ENCODE peak calls at places on chromosomes 11 and 22, in five cellular contexts. A is Calu3, N is AG10803, Z is IMR-90, I is GM12865. B is an unnamed sample.

GRCh38 chr11:79422866-79423265 is 18.0 kb downstream of the TENM4 start:
- DNase-seq in A (no peak), Z (no peak), N (no peak), I (no peak), B (no peak)

GRCh38 chr22:19645391-19645790 is 68.9 kb upstream of the SEPTIN5 start:
- DNase-seq in I (no peak), Z (no peak), N (no peak), A (no peak), B (no peak)

GRCh38 chr11:70126494-70126893 is 48.4 kb downstream of the ANO1 start:
- DNase-seq in Z (no peak), N (no peak), I (no peak), A (no peak), B (no peak)

GRCh38 chr11:45105233-45105992 is 41.0 kb upstream of the PRDM11 start:
- DNase-seq in A (peak; percentile 82), N (peak; percentile 70), Z (peak; percentile 65), I (peak; percentile 62), B (peak; percentile 65)

GRCh38 chr11:128417607-128418324 is 169.6 kb downstream of the ETS1 start:
- DNase-seq in N (peak; percentile 94), I (no peak), A (no peak), Z (peak; percentile 96), B (peak; percentile 85)

GRCh38 chr11:100719809-100720221 is 32.7 kb downstream of the ARHGAP42 start:
- DNase-seq in Z (peak; percentile 79), N (peak; percentile 89), I (no peak), A (peak; percentile 49), B (peak; percentile 78)

GRCh38 chr11:111309516-111309915 is 11.2 kb downstream of the POU2AF3 start:
- DNase-seq in N (no peak), A (no peak), Z (no peak), I (no peak), B (no peak)

GRCh38 chr22:20567371-20567847 is 60.0 kb downstream of the MED15 start:
- DNase-seq in Z (peak; percentile 66), N (peak; percentile 78), A (peak; percentile 69), I (no peak), B (peak; percentile 49)

GRCh38 chr11:96337541-96338530 is 5.2 kb downstream of the MAML2 start:
- DNase-seq in A (no peak), I (peak; percentile 65), Z (peak; percentile 60), N (peak; percentile 54), B (peak; percentile 70)

GRCh38 chr11:69658606-69659450 is 16.3 kb downstream of the LTO1 start:
- DNase-seq in Z (peak; percentile 23), N (no peak), I (no peak), A (no peak), B (no peak)

GRCh38 chr22:32534252-32535215 is 59.9 kb downstream of the FBXO7 start:
- DNase-seq in A (peak; percentile 55), N (peak; percentile 44), Z (no peak), I (no peak), B (no peak)

GRCh38 chr11:11320820-11321219 is 32.2 kb downstream of the CSNK2A3 start:
- DNase-seq in I (no peak), A (no peak), Z (no peak), N (no peak), B (no peak)

GRCh38 chr22:37270928-37271650 is 11.2 kb upstream of the CYTH4 start:
- DNase-seq in A (no peak), Z (peak; percentile 50), N (peak; percentile 28), I (no peak), B (no peak)

GRCh38 chr22:50034126-50035081 is 21.8 kb upstream of the IL17REL start:
- DNase-seq in A (no peak), N (no peak), I (peak; percentile 36), Z (no peak), B (no peak)

GRCh38 chr22:31952459-31952858 is 8.1 kb downstream of the YWHAH start:
- DNase-seq in I (no peak), A (no peak), Z (peak; percentile 93), N (peak; percentile 87), B (peak; percentile 91)

GRCh38 chr11:115463606-115464005 is 40.6 kb downstream of the CADM1 start:
- DNase-seq in I (no peak), N (no peak), A (no peak), Z (no peak), B (no peak)

GRCh38 chr11:12629601-12630313 is 44.5 kb upstream of the TEAD1 start:
- DNase-seq in Z (peak; percentile 78), A (no peak), N (peak; percentile 54), I (no peak), B (peak; percentile 75)

GRCh38 chr11:73894725-73895335 is 18.0 kb downstream of the PAAF1 start:
- DNase-seq in Z (peak; percentile 81), A (no peak), I (no peak), N (peak; percentile 43), B (no peak)

GRCh38 chr11:123475478-123475877 is 45.4 kb downstream of the GRAMD1B start:
- DNase-seq in N (peak; percentile 45), Z (peak; percentile 57), I (no peak), A (no peak), B (peak; percentile 21)
- TF ChIP-seq CTCF in N (peak; percentile 32), Z (peak; percentile 32), I (no peak), A (no peak), B (peak; percentile 11)

GRCh38 chr11:118485273-118485672 is 42.0 kb upstream of the TTC36 start:
- DNase-seq in I (no peak), A (no peak), Z (no peak), N (no peak), B (no peak)
- TF ChIP-seq CTCF in I (no peak), A (no peak), Z (no peak), N (peak; percentile 20), B (no peak)

DNA sequence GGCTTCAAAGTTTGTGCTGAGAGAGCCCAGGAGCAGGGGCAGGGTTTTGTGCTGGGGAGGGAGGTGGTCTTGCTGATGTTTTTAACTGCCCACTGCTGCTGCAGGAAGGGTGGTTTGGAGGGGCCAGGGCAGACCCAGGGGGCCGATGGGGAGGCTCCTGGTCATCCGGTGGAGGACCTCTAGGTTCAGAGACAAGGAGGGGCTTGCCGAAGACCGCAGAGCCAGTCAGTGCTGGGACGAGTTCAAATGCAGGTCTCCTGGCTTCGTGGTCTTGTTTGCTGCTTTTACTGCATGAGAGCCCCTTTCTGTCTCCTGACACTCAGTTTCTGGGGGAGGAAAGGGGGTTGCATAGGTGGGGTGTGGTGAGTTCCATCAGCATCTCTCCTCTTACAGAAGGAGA is 26.0 kb downstream of the CACNA1I start:
- DNase-seq in N (no peak), Z (no peak), A (no peak), I (no peak), B (no peak)
- TF ChIP-seq CTCF in N (no peak), Z (no peak), A (no peak), I (no peak), B (no peak)

DNA sequence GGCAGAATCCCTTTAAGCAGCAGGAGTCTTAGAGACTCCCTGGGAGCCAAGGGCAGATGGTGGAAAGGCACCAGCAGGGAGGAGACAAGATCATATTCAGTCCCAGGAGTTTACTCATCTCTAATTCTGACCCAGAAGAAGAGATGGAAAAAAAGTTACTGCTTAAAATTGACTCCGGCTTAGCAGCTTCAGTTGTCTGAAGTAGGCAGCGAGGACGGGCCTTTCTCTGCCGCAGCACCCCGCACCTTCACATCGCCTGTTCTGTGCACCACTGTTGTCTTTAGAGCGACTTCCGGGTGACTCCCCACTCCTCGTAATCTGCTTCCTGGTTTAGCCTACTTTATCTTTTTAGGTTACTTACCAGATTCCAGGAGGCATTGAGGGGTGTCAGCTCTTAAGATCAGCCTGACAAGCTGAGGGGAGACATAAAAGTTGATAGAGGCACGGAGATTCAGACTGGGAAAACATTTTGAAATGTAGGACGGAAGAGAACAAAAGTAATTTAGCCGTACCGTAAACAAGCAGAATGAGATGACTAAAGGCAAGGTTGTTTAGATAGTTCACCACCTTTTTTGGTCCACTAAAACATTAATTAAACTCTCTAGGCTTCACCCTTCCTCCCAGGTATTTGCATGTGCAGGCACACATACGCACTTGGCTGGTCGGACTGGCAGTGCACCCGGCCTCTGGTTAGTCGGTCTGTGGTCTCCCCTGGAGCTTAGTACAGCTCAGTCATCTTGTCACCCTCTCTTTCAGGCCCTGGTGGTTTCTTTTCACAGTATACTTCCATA is 74.3 kb downstream of the CECR2 start:
- DNase-seq in N (no peak), I (no peak), Z (no peak), A (no peak), B (no peak)
- TF ChIP-seq CTCF in N (no peak), I (no peak), Z (no peak), A (no peak), B (no peak)

GRCh38 chr11:93704237-93704636 is 37.1 kb downstream of the TAF1D start:
- DNase-seq in A (peak; percentile 15), Z (no peak), N (no peak), I (no peak), B (no peak)
- TF ChIP-seq CTCF in A (no peak), Z (no peak), N (no peak), I (no peak), B (peak; percentile 9)

GRCh38 chr22:27473533-27473932 is 328.0 kb downstream of the MN1 start:
- DNase-seq in I (no peak), Z (no peak), N (no peak), A (no peak), B (no peak)

GRCh38 chr22:27476318-27476717 is 325.2 kb downstream of the MN1 start:
- DNase-seq in A (no peak), Z (no peak), N (no peak), I (no peak), B (no peak)

GRCh38 chr22:27475548-27475897 is 326.0 kb downstream of the MN1 start:
- DNase-seq in N (no peak), A (no peak), Z (no peak), I (no peak), B (no peak)

GRCh38 chr22:27474112-27474571 is 327.4 kb downstream of the MN1 start:
- DNase-seq in Z (no peak), A (no peak), I (no peak), N (no peak), B (no peak)

DNA sequence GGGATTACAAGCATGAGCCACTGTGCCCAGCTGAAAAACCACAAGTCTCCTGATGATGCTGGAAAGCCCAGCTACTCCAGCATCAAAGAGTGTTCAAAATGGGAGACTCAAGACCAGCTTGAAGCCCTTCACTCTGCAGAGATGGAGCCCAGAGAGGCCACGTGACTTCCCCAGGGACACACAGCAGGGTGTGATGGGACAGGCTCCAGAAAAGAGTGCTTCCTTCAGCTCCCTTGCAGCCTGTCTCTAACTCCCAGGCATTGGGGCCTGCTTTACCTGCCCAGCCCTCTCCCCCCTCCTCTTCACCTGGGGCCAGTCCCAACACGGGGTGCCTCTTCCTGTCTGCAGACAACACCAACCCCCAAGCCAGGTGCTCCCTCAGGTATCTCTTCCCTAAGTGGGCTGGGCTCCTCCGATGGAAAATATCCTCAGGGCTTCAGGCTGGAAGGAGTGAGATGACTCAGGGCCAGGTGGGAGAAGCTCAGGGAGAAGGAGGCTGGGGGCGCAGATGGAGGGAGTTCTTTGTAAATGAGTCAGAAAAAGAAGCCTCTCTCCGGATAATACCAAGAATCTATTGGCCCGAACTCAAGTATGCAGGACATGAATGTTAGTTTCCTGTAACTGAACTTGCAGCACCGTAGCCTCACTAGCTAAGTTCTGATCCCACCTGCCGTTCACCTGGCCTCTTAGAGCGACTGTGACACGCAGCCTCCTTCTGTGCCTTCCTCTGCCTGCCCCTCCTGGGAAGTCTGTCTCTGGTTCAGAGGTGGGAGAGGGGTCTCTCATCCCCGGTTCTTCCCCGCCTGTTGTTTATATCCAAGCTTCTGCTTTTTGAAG is 326.6 kb downstream of the MN1 start:
- DNase-seq in N (peak; percentile 93), A (peak; percentile 83), Z (peak; percentile 94), I (no peak), B (peak; percentile 79)
- TF ChIP-seq CTCF in N (no peak), A (no peak), Z (no peak), I (no peak), B (no peak)

B was measured in fibroblast of villous mesenchyme.